ENCODE peak calls at places on chromosomes 5 and 9, in seven cellular contexts. F is fibroblast of mammary gland, V is amygdala, G is hippocampal formation, Y is NCI-H460, W is EL, J is neural crest cell. T is an unnamed sample.

GRCh38 chr9:78598120-78598519 is 301.2 kb downstream of the PSAT1 start:
- DNase-seq in W (no peak), V (no peak), Y (no peak), G (no peak), J (no peak), F (no peak), T (no peak)

GRCh38 chr9:91037511-91038482 is 236.2 kb downstream of the SYK start:
- DNase-seq in V (no peak), W (peak), F (peak), G (no peak), Y (no peak), J (no peak), T (no peak)

GRCh38 chr9:138049779-138050471 is 172.3 kb downstream of the CACNA1B start:
- DNase-seq in W (no peak), G (no peak), F (no peak), V (no peak), J (no peak), Y (no peak), T (no peak)

GRCh38 chr9:97386265-97386633 is 25.6 kb upstream of the TDRD7 start:
- DNase-seq in G (no peak), W (no peak), J (no peak), V (no peak), F (no peak), Y (no peak), T (no peak)

GRCh38 chr9:134225816-134226215 is 61.5 kb upstream of the RNU6ATAC start:
- DNase-seq in F (no peak), J (no peak), W (no peak), G (no peak), Y (no peak), V (no peak), T (no peak)

GRCh38 chr5:168347368-168347767 is 55.9 kb downstream of the WWC1 start:
- DNase-seq in V (no peak), W (no peak), G (no peak), F (no peak), Y (no peak), J (no peak), T (no peak)

GRCh38 chr5:100777680-100778281 is 125.3 kb downstream of the ST8SIA4 start:
- DNase-seq in F (peak), V (no peak), J (no peak), W (peak), G (no peak), Y (peak), T (no peak)

GRCh38 chr5:124655943-124656459 is 90.4 kb downstream of the ZNF608 start:
- DNase-seq in Y (peak), W (peak), J (no peak), F (peak), V (no peak), G (no peak), T (no peak)

T was measured in nephron progenitor cell.